ENCODE peak calls at places on chromosomes 4 and X, in five cellular contexts. One of them, this sample, is unnamed.

GRCh38 chr4:113762061-113762850 is 718 bp upstream of the CAMK2D start:
- DNase-seq in WTC11: peak; percentile 98
- DNase-seq in BE2C: peak; percentile 99
- DNase-seq in lower leg skin: peak; percentile 100
- DNase-seq in choroid plexus epithelial cell: peak; percentile 100
- DNase-seq in this sample: peak; percentile 97

GRCh38 chrX:96372313-96373046 is 312.2 kb upstream of the DIAPH2 start:
- DNase-seq in WTC11: no peak
- DNase-seq in BE2C: no peak
- DNase-seq in lower leg skin: no peak
- DNase-seq in choroid plexus epithelial cell: peak; percentile 80
- DNase-seq in this sample: no peak

GRCh38 chr4:44016582-44017421 is 431.8 kb downstream of the KCTD8 start:
- DNase-seq in WTC11: no peak
- DNase-seq in BE2C: no peak
- DNase-seq in lower leg skin: no peak
- DNase-seq in choroid plexus epithelial cell: peak; percentile 6
- DNase-seq in this sample: no peak

GRCh38 chr4:85209161-85209560 is 242.7 kb upstream of the WDFY3 start:
- DNase-seq in WTC11: no peak
- DNase-seq in BE2C: no peak
- DNase-seq in lower leg skin: no peak
- DNase-seq in choroid plexus epithelial cell: no peak
- DNase-seq in this sample: no peak

GRCh38 chr4:72969957-72970356 is 99.6 kb downstream of the COX18 start:
- DNase-seq in WTC11: no peak
- DNase-seq in BE2C: no peak
- DNase-seq in lower leg skin: no peak
- DNase-seq in choroid plexus epithelial cell: peak; percentile 42
- DNase-seq in this sample: no peak

GRCh38 chr4:126778348-126778747 is 854.4 kb upstream of the INTU start:
- DNase-seq in WTC11: no peak
- DNase-seq in BE2C: no peak
- DNase-seq in lower leg skin: no peak
- DNase-seq in choroid plexus epithelial cell: peak; percentile 83
- DNase-seq in this sample: no peak

GRCh38 chr4:122309988-122310626 is 68.7 kb upstream of the ADAD1 start:
- DNase-seq in WTC11: no peak
- DNase-seq in BE2C: no peak
- DNase-seq in lower leg skin: no peak
- DNase-seq in choroid plexus epithelial cell: peak; percentile 38
- DNase-seq in this sample: no peak

GRCh38 chr4:182062936-182063335 is 180.3 kb upstream of the TENM3 start:
- DNase-seq in WTC11: no peak
- DNase-seq in BE2C: no peak
- DNase-seq in lower leg skin: no peak
- DNase-seq in choroid plexus epithelial cell: peak; percentile 92
- DNase-seq in this sample: no peak

GRCh38 chr4:48752726-48753125 is 27.4 kb downstream of the FRYL start:
- DNase-seq in WTC11: no peak
- DNase-seq in BE2C: no peak
- DNase-seq in lower leg skin: no peak
- DNase-seq in choroid plexus epithelial cell: peak; percentile 20
- DNase-seq in this sample: no peak

GRCh38 chrX:141175786-141176185 is 1.1 kb downstream of the LDOC1 start:
- DNase-seq in WTC11: no peak
- DNase-seq in BE2C: no peak
- DNase-seq in lower leg skin: no peak
- DNase-seq in choroid plexus epithelial cell: no peak
- DNase-seq in this sample: no peak

GRCh38 chr4:160142579-160142978 is 1039.7 kb downstream of the RAPGEF2 start:
- DNase-seq in WTC11: no peak
- DNase-seq in BE2C: no peak
- DNase-seq in lower leg skin: no peak
- DNase-seq in choroid plexus epithelial cell: no peak
- DNase-seq in this sample: no peak

GRCh38 chrX:153744210-153745066 is 19.6 kb upstream of the PLXNB3 start:
- DNase-seq in WTC11: peak; percentile 52
- DNase-seq in BE2C: peak; percentile 61
- DNase-seq in lower leg skin: no peak
- DNase-seq in choroid plexus epithelial cell: no peak
- DNase-seq in this sample: no peak

GRCh38 chr4:181897935-181898334 is 345.3 kb upstream of the TENM3 start:
- DNase-seq in WTC11: no peak
- DNase-seq in BE2C: no peak
- DNase-seq in lower leg skin: no peak
- DNase-seq in choroid plexus epithelial cell: peak; percentile 55
- DNase-seq in this sample: no peak

GRCh38 chr4:82984459-82984858 is 26.2 kb downstream of the LIN54 start:
- DNase-seq in WTC11: no peak
- DNase-seq in BE2C: peak; percentile 35
- DNase-seq in lower leg skin: no peak
- DNase-seq in choroid plexus epithelial cell: peak; percentile 75
- DNase-seq in this sample: no peak

DNA sequence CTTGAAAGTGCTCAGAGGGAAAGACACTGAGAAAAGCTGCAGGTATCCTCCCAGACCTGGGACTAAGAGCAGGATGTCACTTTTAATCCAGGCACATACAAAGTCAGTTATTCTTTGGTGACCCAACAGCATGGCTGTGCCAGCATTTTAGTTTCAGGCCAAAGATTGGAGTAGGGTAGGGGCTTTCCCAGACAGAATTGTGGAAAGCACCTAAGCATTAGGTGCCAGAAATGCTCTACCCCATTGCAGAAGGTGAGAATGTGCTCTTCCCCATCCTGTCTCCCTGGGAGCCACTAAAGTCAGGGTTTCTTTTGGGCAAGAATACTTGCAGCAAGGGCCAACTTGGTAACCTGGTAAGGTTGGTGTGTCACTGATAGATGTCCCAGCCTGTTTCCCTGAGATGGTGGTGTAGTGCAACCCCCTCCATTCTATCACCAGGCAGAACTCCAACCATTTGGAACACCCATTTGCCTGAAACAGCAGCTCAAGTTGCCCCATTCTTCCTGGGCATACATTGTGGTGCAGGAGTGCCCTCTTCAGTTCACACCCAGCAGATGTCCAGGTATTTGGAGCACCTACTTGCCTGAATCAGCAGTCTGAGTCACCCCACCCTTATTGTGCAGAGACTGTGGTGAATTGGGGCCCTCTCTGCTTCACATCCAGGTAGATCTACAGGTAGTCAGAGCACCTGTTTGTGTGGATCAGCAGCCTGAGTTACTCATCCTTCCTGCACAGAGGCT is 183.5 kb downstream of the ZC4H2 start:
- DNase-seq in WTC11: peak; percentile 16
- DNase-seq in BE2C: no peak
- DNase-seq in lower leg skin: no peak
- DNase-seq in choroid plexus epithelial cell: no peak
- DNase-seq in this sample: no peak
- TF ChIP-seq CTCF in WTC11: no peak
- TF ChIP-seq CTCF in BE2C: no peak
- TF ChIP-seq CTCF in lower leg skin: no peak
- TF ChIP-seq CTCF in choroid plexus epithelial cell: no peak
- TF ChIP-seq CTCF in this sample: no peak

GRCh38 chr4:41814565-41814964 is 66.0 kb upstream of the PHOX2B start:
- DNase-seq in WTC11: peak; percentile 57
- DNase-seq in BE2C: peak; percentile 18
- DNase-seq in lower leg skin: no peak
- DNase-seq in choroid plexus epithelial cell: peak; percentile 34
- DNase-seq in this sample: peak; percentile 54
- TF ChIP-seq CTCF in WTC11: no peak
- TF ChIP-seq CTCF in BE2C: peak; percentile 32
- TF ChIP-seq CTCF in lower leg skin: no peak
- TF ChIP-seq CTCF in choroid plexus epithelial cell: peak; percentile 71
- TF ChIP-seq CTCF in this sample: no peak

DNA sequence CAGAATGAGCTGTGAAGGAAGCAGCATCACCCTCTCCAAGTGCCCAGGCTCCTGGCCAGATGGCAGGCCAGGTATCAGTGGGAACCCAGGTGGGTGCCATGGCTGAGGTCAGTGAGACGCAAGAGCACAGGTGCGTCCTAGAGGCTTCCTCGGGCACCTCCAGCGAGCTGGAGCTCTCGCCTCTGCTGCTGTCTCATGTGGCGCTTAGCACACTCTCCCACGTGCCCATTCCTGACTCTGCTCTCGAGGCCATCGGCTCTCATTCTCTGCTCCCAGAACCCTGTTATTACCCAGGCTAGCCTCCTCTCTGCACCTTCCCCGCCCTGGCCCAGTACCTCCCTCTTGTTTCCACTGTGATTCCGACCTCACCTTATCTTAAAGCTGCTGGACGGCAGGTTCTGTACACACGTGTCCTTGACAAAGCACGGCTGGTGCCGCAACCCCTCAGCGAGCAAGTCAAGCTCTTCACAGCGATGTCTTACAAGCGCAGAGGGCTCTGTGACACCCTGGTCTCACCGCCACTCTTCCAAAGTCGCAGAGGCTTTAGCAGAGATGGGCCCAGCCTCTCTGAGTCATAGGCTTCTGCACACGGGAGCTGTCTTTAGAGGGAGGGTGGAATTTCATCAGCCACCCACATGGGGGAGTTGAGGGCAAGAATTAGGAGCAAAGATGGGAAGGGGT is 15.4 kb upstream of the MSANTD1 start:
- DNase-seq in WTC11: no peak
- DNase-seq in BE2C: no peak
- DNase-seq in lower leg skin: no peak
- DNase-seq in choroid plexus epithelial cell: peak; percentile 39
- DNase-seq in this sample: no peak
- TF ChIP-seq CTCF in WTC11: no peak
- TF ChIP-seq CTCF in BE2C: peak; percentile 13
- TF ChIP-seq CTCF in lower leg skin: no peak
- TF ChIP-seq CTCF in choroid plexus epithelial cell: peak; percentile 24
- TF ChIP-seq CTCF in this sample: no peak

DNA sequence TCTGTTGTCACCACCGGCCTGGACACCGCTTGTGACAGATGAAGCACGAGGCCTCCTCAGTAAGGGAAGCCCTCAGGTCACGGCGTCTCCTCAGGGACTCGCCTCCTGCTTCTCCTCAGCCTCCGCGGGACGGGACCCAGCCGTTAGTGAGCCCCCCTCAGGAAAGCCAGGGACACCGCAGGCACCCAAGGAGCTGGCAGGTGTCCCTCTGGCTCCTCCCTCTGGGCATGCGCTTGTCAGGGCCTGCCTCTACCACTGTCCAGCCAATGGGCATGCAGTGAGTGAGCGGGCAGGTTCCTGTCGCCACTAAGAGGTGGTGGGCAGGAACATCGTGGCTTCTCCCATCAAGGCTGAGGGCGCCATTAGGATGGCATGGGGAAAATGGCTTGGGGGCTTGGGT is 23.5 kb upstream of the CT55 start:
- DNase-seq in WTC11: peak; percentile 26
- DNase-seq in BE2C: no peak
- DNase-seq in lower leg skin: no peak
- DNase-seq in choroid plexus epithelial cell: no peak
- DNase-seq in this sample: no peak
- TF ChIP-seq CTCF in WTC11: no peak
- TF ChIP-seq CTCF in BE2C: no peak
- TF ChIP-seq CTCF in lower leg skin: no peak
- TF ChIP-seq CTCF in choroid plexus epithelial cell: no peak
- TF ChIP-seq CTCF in this sample: no peak

DNA sequence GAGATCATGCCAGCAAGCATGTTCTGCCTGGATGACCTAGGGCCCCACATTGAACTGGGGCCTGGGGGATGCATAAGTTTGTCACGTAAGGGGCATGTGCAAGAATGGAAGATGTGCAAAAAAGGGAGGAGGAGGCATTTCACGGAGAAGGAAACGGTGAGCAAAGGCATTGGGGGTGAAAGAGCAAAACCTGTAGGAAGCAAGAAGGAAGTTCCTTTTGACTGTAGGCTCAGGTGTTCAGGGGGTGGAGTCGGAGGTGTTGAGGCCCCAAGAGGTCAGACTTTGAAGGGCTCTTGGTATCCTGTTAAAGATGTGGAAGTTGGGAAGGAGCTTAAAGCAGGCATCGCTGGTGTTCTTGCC is 625 bp upstream of the SCARB2 start:
- DNase-seq in WTC11: no peak
- DNase-seq in BE2C: no peak
- DNase-seq in lower leg skin: no peak
- DNase-seq in choroid plexus epithelial cell: no peak
- DNase-seq in this sample: no peak
- TF ChIP-seq CTCF in WTC11: no peak
- TF ChIP-seq CTCF in BE2C: no peak
- TF ChIP-seq CTCF in lower leg skin: no peak
- TF ChIP-seq CTCF in choroid plexus epithelial cell: no peak
- TF ChIP-seq CTCF in this sample: no peak

GRCh38 chr4:47381172-47381571 is 82.3 kb downstream of the COMMD8 start:
- DNase-seq in WTC11: no peak
- DNase-seq in BE2C: no peak
- DNase-seq in lower leg skin: no peak
- DNase-seq in choroid plexus epithelial cell: no peak
- DNase-seq in this sample: no peak

GRCh38 chr4:47386592-47387235 is 76.8 kb downstream of the COMMD8 start:
- DNase-seq in WTC11: no peak
- DNase-seq in BE2C: peak; percentile 57
- DNase-seq in lower leg skin: no peak
- DNase-seq in choroid plexus epithelial cell: no peak
- DNase-seq in this sample: no peak

GRCh38 chr4:47386146-47386545 is 77.4 kb downstream of the COMMD8 start:
- DNase-seq in WTC11: no peak
- DNase-seq in BE2C: no peak
- DNase-seq in lower leg skin: no peak
- DNase-seq in choroid plexus epithelial cell: no peak
- DNase-seq in this sample: no peak

DNA sequence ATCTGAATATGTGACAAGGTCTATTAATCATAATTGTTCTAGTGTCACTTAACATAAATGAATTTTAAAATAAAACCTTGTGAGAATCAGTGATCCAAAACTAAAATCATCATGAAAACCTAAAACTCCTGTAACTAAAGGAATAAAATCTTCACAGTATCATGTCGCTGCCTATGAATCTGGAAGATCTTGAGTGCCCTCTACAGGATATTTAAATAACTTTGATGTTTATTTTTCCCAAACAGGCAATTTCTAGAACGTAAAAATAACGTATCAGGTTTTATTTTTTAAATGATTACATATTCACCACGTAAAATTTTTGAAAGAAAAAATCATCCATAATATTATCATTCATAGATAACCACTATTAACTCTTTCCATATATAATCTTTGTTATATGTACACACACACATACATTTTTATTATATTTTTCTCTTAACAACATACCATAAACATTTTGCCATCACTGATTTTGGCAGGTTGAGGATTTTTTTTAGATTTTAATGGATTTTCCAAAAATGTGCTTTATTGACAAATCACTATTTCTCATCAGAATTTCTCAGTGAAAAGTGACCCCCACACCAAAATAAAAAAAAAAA is 79.6 kb downstream of the COMMD8 start:
- DNase-seq in WTC11: no peak
- DNase-seq in BE2C: no peak
- DNase-seq in lower leg skin: no peak
- DNase-seq in choroid plexus epithelial cell: peak; percentile 63
- DNase-seq in this sample: no peak
- TF ChIP-seq CTCF in WTC11: no peak
- TF ChIP-seq CTCF in BE2C: peak; percentile 56
- TF ChIP-seq CTCF in lower leg skin: no peak
- TF ChIP-seq CTCF in choroid plexus epithelial cell: peak; percentile 61
- TF ChIP-seq CTCF in this sample: peak; percentile 55